ENCODE peak calls at places on chromosomes 5 and 9, in five cellular contexts. Y is GM12878, T is IMR-90, V is K562, R is HepG2. O is an unnamed sample.

GRCh38 chr5:134917070-134917831 is 12.3 kb downstream of the PCBD2 start:
- DNase-seq in Y (no peak), T (no peak), V (peak), R (peak), O (no peak)

GRCh38 chr5:74903165-74903787 is 37.1 kb upstream of the FAM169A start:
- DNase-seq in Y (no peak), T (no peak), V (no peak), R (peak), O (peak)

GRCh38 chr5:31232273-31232888 is 38.9 kb downstream of the CDH6 start:
- DNase-seq in Y (no peak), T (peak), V (peak), R (peak), O (peak)

GRCh38 chr5:157352756-157353340 is 86.9 kb downstream of the CYFIP2 start:
- DNase-seq in Y (no peak), T (no peak), V (no peak), R (no peak), O (no peak)

GRCh38 chr5:139186752-139187326 is 11.3 kb downstream of the SIL1 start:
- DNase-seq in Y (no peak), T (peak), V (no peak), R (no peak), O (no peak)

GRCh38 chr5:32419791-32420190 is 24.7 kb downstream of the ZFR start:
- DNase-seq in Y (no peak), T (no peak), V (no peak), R (no peak), O (peak)

GRCh38 chr5:149254506-149254905 is 17.2 kb upstream of the AFAP1L1 start:
- DNase-seq in Y (no peak), T (peak), V (no peak), R (no peak), O (no peak)

GRCh38 chr5:154520861-154521453 is 42.9 kb upstream of the HAND1 start:
- DNase-seq in Y (no peak), T (no peak), V (peak), R (peak), O (peak)

GRCh38 chr5:33067291-33067690 is 356.2 kb downstream of the NPR3 start:
- DNase-seq in Y (no peak), T (no peak), V (no peak), R (no peak), O (no peak)

GRCh38 chr5:144566747-144567415 is 396.2 kb downstream of the KCTD16 start:
- DNase-seq in Y (no peak), T (peak), V (no peak), R (no peak), O (no peak)

GRCh38 chr9:86408121-86408520 is 53.9 kb upstream of the TUT7 start:
- DNase-seq in Y (no peak), T (peak), V (no peak), R (no peak), O (no peak)

GRCh38 chr5:103041071-103041676 is 78.8 kb downstream of the GIN1 start:
- DNase-seq in Y (no peak), T (peak), V (no peak), R (peak), O (peak)

GRCh38 chr9:18638448-18639249 is 164.7 kb downstream of the ADAMTSL1 start:
- DNase-seq in Y (no peak), T (peak), V (no peak), R (no peak), O (no peak)

GRCh38 chr5:1974081-1974480 is 91.4 kb upstream of the IRX4 start:
- DNase-seq in Y (no peak), T (no peak), V (no peak), R (no peak), O (no peak)

GRCh38 chr5:1974501-1975405 is 92.0 kb upstream of the IRX4 start:
- DNase-seq in Y (no peak), T (no peak), V (no peak), R (no peak), O (no peak)

GRCh38 chr5:1971944-1972343 is 89.2 kb upstream of the IRX4 start:
- DNase-seq in Y (no peak), T (no peak), V (no peak), R (no peak), O (no peak)

GRCh38 chr5:1975406-1975715 is 92.6 kb upstream of the IRX4 start:
- DNase-seq in Y (no peak), T (no peak), V (no peak), R (no peak), O (no peak)

GRCh38 chr5:1973391-1974013 is 90.8 kb upstream of the IRX4 start:
- DNase-seq in Y (no peak), T (no peak), V (no peak), R (no peak), O (no peak)
- TF ChIP-seq MXI1 in Y (no peak), T (no peak), V (no peak), R (no peak), O (no peak)

GRCh38 chr9:134341929-134342745 is 15.9 kb downstream of the RXRA start:
- DNase-seq in Y (no peak), T (no peak), V (no peak), R (no peak), O (no peak)

GRCh38 chr9:134342746-134343115 is 16.5 kb downstream of the RXRA start:
- DNase-seq in Y (no peak), T (no peak), V (no peak), R (no peak), O (no peak)

GRCh38 chr9:134344821-134345310 is 18.6 kb downstream of the RXRA start:
- DNase-seq in Y (no peak), T (no peak), V (no peak), R (no peak), O (no peak)

GRCh38 chr9:134344068-134344820 is 18.0 kb downstream of the RXRA start:
- DNase-seq in Y (no peak), T (peak), V (peak), R (no peak), O (no peak)

GRCh38 chr9:134343637-134344036 is 17.4 kb downstream of the RXRA start:
- DNase-seq in Y (no peak), T (no peak), V (no peak), R (no peak), O (no peak)
- TF ChIP-seq MXI1 in Y (no peak), T (no peak), V (no peak), R (no peak), O (no peak)

GRCh38 chr9:89660286-89660685 is 55.5 kb downstream of the GADD45G start:
- DNase-seq in Y (no peak), T (no peak), V (no peak), R (no peak), O (no peak)
- TF ChIP-seq MXI1 in Y (no peak), T (no peak), V (no peak), R (no peak), O (no peak)

GRCh38 chr9:63859475-63860215 is 1425.4 kb downstream of the FOXD4L5 start:
- DNase-seq in Y (no peak), T (no peak), V (peak), R (peak), O (peak)
- TF ChIP-seq MXI1 in Y (no peak), T (no peak), V (no peak), R (no peak), O (peak)

DNA sequence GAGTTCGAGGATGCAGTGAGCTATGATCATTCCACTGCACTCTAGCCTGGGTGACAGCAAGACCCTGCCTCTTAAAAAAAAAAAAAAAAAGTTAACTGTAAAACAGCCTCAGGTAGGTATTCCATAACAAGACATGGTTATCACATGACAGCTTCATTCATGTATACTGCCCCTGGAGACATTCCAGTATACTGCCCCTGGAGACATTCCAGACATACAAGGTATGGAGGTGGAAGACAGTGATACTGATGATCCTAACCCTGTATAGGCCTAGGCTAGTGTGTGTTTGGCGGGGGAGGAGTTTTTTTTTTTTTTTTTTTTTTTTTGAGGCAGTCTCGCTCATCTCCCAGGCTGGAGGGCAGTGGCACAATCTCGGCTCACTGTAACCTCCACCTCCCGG is 105.5 kb downstream of the RICTOR start:
- DNase-seq in Y (no peak), T (no peak), V (no peak), R (no peak), O (no peak)
- TF ChIP-seq MXI1 in Y (no peak), T (no peak), V (no peak), R (no peak), O (no peak)

GRCh38 chr9:136052991-136053756 is 41.9 kb downstream of the NACC2 start:
- DNase-seq in Y (no peak), T (no peak), V (no peak), R (peak), O (peak)

GRCh38 chr9:136052433-136052880 is 42.6 kb downstream of the NACC2 start:
- DNase-seq in Y (no peak), T (no peak), V (no peak), R (peak), O (no peak)

GRCh38 chr9:136050706-136051567 is 44.2 kb downstream of the NACC2 start:
- DNase-seq in Y (no peak), T (peak), V (no peak), R (peak), O (peak)

GRCh38 chr9:136050266-136050705 is 44.8 kb downstream of the NACC2 start:
- DNase-seq in Y (no peak), T (no peak), V (no peak), R (no peak), O (no peak)

DNA sequence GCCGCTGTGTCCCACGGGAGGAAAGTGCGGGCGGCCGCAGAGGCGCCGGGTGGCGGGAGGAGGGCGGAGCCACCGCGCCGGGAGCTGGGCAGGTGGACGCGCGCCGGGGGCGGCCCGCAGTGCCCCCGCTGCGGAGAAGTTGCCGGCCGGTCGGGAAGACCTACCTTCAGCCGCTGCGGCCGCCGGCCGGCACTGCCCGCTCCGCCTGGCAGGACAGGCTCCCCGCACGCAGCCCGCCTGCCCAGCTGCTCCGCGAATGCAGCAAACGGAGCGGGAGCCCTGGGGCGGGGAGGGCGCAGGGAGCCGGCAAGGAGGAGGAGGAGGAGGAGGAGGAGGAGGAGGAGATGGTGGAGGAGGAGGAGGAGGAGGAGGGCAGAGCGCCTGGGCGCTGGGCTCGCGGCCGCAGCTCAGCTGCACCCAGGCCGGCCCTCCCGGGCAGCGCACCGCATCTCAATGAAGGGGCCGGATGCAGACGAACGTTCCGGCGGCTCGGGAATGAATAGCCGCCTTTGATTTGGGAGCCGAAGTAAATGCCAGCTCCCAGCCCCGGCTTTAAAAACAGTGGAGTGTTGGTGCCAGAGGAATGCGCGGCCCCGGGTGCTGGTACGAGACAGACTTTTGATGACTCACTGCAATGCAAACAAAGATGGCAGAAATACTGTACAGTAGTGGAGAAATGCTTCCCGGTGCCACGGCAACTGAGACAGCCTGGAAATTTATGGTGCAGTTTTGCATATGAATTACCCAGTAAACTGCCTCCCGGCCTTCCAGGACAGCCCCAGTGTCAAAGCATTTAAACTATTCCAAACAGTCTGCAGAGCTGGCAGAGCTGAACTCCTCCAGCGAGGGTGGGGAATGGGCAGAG is 43.3 kb downstream of the NACC2 start:
- DNase-seq in Y (no peak), T (peak), V (no peak), R (peak), O (peak)
- TF ChIP-seq MXI1 in Y (no peak), T (no peak), V (no peak), R (peak), O (no peak)

DNA sequence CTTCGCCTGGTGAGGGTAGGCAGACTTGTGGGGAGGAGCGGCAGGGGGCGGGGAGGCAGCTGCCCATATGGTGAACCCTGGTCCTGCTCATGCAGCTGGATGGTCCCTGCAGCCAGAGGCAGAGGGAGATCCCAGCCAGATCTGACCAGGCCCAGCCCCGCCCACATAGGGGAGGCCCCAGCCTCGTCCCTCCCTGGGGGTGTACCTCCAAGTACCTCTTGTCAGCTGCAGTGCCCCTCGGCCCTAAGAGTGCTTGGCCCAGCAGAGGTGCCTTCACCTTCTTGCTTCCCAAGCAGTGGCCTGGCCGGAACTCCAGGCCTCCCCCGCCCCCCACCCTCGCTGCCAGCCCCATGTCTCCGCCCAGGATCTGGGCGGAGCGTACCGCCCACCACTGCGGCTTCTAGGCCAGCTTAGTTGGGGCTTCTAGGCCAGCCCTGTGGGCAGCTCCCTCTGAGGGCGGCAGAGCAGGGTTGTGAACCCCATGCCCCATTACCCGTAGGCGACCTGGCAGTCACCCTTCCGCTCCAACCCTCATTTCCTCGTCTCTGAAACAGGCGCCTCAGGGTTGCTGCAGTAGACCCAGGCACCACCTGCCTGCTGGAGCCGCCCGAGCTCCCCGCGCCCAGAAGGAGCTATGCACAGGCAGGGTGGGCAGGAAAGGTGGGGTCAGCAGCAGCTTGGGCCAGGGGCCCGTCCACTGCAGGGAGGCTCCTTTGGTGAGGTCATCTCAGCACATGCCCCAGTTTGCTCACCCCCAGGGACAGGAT is at the start of gene SARDH:
- DNase-seq in Y (no peak), T (peak), V (peak), R (peak), O (peak)
- TF ChIP-seq MXI1 in Y (no peak), T (no peak), V (no peak), R (peak), O (no peak)

O was measured in SK-N-SH.